ENCODE peak calls at places on chromosomes 3 and 15, in four cellular contexts. J is H1, K is GM12878, C is HCT116. O is an unnamed sample.

GRCh38 chr15:63292771-63293170 is 15.4 kb downstream of the APH1B start:
- DNase-seq in J (no peak), K (no peak), C (no peak), O (no peak)

GRCh38 chr3:170111147-170111771 is 70.3 kb downstream of the PHC3 start:
- DNase-seq in J (no peak), K (no peak), C (no peak), O (no peak)

GRCh38 chr3:101675709-101676218 is 1.2 kb downstream of the ZBTB11 start:
- DNase-seq in J (no peak), K (no peak), C (no peak), O (no peak)

GRCh38 chr15:76802411-76802810 is 102.7 kb downstream of the SCAPER start:
- DNase-seq in J (no peak), K (no peak), C (no peak), O (no peak)

GRCh38 chr3:184685055-184685454 is 26.8 kb downstream of the MAGEF1 start:
- DNase-seq in J (no peak), K (no peak), C (no peak), O (no peak)

GRCh38 chr15:90550919-90551318 is 21.2 kb downstream of the CRTC3 start:
- DNase-seq in J (no peak), K (no peak), C (no peak), O (no peak)

GRCh38 chr15:85412956-85413854 is 32.8 kb downstream of the AKAP13 start:
- DNase-seq in J (peak; percentile 29), K (peak; percentile 96), C (peak; percentile 88), O (peak; percentile 18)

GRCh38 chr15:60821462-60822061 is 342.6 kb upstream of the ICE2 start:
- DNase-seq in J (no peak), K (no peak), C (no peak), O (no peak)

GRCh38 chr15:80969316-80969715 is 20.3 kb downstream of the MESD start:
- DNase-seq in J (no peak), K (no peak), C (no peak), O (no peak)

GRCh38 chr3:53775834-53776251 is 70.4 kb downstream of the CHDH start:
- DNase-seq in J (no peak), K (no peak), C (no peak), O (no peak)

GRCh38 chr3:129686941-129687340 is 80.5 kb upstream of the PLXND1 start:
- DNase-seq in J (no peak), K (no peak), C (no peak), O (no peak)

GRCh38 chr3:129747982-129748381 is 141.5 kb upstream of the PLXND1 start:
- DNase-seq in J (no peak), K (no peak), C (no peak), O (no peak)

GRCh38 chr3:40845447-40845846 is 320.7 kb downstream of the ZNF621 start:
- DNase-seq in J (no peak), K (no peak), C (no peak), O (no peak)

GRCh38 chr15:69357773-69358765 is 56.1 kb upstream of the KIF23 start:
- DNase-seq in J (no peak), K (no peak), C (peak; percentile 24), O (no peak)

GRCh38 chr3:14602006-14602803 is 49.4 kb upstream of the CCDC174 start:
- DNase-seq in J (no peak), K (no peak), C (no peak), O (no peak)

GRCh38 chr15:65055201-65055870 is 10.1 kb downstream of the SLC51B start:
- DNase-seq in J (no peak), K (no peak), C (no peak), O (peak; percentile 53)

GRCh38 chr15:70259030-70259424 is 161.3 kb upstream of the TLE3 start:
- DNase-seq in J (no peak), K (no peak), C (no peak), O (peak; percentile 30)

GRCh38 chr3:52777959-52778805 is 783 bp downstream of the ITIH1 start:
- DNase-seq in J (no peak), K (no peak), C (no peak), O (no peak)

GRCh38 chr3:195662-196061 is 901 bp upstream of the CHL1 start:
- DNase-seq in J (no peak), K (no peak), C (no peak), O (no peak)

GRCh38 chr3:183181606-183182005 is 19.1 kb upstream of the LAMP3 start:
- DNase-seq in J (no peak), K (no peak), C (no peak), O (no peak)

GRCh38 chr3:62785384-62785783 is 89.8 kb downstream of the CADPS start:
- DNase-seq in J (no peak), K (no peak), C (no peak), O (no peak)

GRCh38 chr15:62742409-62743171 is 300.0 kb upstream of the TPM1 start:
- DNase-seq in J (no peak), K (no peak), C (peak; percentile 42), O (peak; percentile 71)

GRCh38 chr3:177596248-177596821 is 399.1 kb upstream of the TBL1XR1 start:
- DNase-seq in J (no peak), K (no peak), C (peak; percentile 21), O (no peak)

GRCh38 chr3:196569003-196569516 is 600 bp downstream of the FBXO45 start:
- DNase-seq in J (peak; percentile 13), K (no peak), C (no peak), O (peak; percentile 80)

GRCh38 chr3:152547153-152547552 is 278.4 kb downstream of the MBNL1 start:
- DNase-seq in J (no peak), K (no peak), C (no peak), O (no peak)

GRCh38 chr15:42084465-42085235 is 9.7 kb downstream of the PLA2G4D start:
- DNase-seq in J (peak; percentile 65), K (no peak), C (no peak), O (peak; percentile 75)

GRCh38 chr3:133986302-133986701 is 43.4 kb downstream of the SLCO2A1 start:
- DNase-seq in J (no peak), K (no peak), C (no peak), O (no peak)

GRCh38 chr3:41370307-41370706 is 171.0 kb downstream of the CTNNB1 start:
- DNase-seq in J (no peak), K (no peak), C (no peak), O (no peak)

GRCh38 chr3:182948305-182948704 is 32.0 kb downstream of the DCUN1D1 start:
- DNase-seq in J (no peak), K (no peak), C (no peak), O (no peak)

GRCh38 chr3:144109944-144110343 is 138.3 kb downstream of the DIPK2A start:
- DNase-seq in J (no peak), K (no peak), C (no peak), O (no peak)

GRCh38 chr3:40969341-40969740 is 230.0 kb upstream of the CTNNB1 start:
- DNase-seq in J (no peak), K (no peak), C (no peak), O (no peak)

GRCh38 chr3:57007513-57008415 is 52.7 kb upstream of the SPATA12 start:
- DNase-seq in J (no peak), K (no peak), C (peak; percentile 54), O (no peak)

GRCh38 chr3:133792171-133792763 is 13.3 kb upstream of the SRPRB start:
- DNase-seq in J (no peak), K (no peak), C (peak; percentile 39), O (peak; percentile 67)

GRCh38 chr3:106699093-106699492 is 678.1 kb upstream of the CCDC54 start:
- DNase-seq in J (no peak), K (no peak), C (no peak), O (peak; percentile 84)

GRCh38 chr3:129605593-129606521 is 619 bp downstream of the PLXND1 start:
- DNase-seq in J (no peak), K (no peak), C (no peak), O (peak; percentile 62)

GRCh38 chr3:38247366-38248035 is 18.1 kb upstream of the SLC22A13 start:
- DNase-seq in J (no peak), K (no peak), C (peak; percentile 13), O (peak; percentile 66)

DNA sequence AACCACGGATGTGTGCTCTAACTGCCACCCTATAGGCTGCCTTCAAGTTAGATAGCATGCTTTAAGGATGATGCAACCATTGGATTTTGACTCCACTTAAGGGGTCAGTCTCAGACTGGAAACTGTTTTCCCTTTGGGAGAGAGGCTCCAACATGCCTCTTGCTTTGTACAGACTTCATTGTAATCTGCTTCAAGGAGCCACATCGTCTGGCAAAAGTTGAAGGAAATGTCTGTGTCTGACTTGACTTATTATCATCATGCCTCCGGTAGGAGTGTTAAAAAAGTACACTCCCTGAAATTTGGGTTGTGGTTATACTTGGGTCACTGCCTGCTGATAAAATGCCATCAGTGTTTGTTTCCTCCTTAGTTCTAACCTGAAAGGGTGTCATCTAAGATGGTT is 245.4 kb upstream of the CDIN1 start:
- DNase-seq in J (no peak), K (no peak), C (no peak), O (no peak)
- TF ChIP-seq JUND in J (no peak), K (no peak), C (no peak), O (no peak)

GRCh38 chr3:117019082-117019713 is 309.6 kb downstream of the TUSC7 start:
- DNase-seq in J (peak; percentile 50), K (no peak), C (no peak), O (peak; percentile 33)
- TF ChIP-seq JUND in J (no peak), K (no peak), C (no peak), O (no peak)

DNA sequence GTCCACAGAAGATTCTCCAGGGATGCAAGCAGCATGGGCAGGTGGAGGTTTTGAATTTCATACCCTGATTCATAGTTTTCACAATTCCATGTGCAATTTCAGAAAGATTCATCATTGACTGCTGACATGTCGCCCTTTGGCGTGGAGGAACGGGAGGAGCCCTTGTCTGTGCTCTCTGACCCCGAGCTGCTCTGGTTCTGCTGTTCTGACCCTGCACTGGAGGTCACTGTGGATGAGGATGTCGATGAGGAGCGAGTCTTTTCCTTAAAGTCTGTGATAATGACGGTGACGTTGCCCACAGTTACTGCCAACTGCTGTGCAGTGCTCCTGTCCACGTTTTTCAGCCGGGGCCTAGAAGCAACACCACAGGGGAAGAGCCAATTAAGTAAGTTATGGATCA is 470.0 kb downstream of the SHQ1 start:
- DNase-seq in J (no peak), K (no peak), C (no peak), O (no peak)
- TF ChIP-seq JUND in J (no peak), K (no peak), C (no peak), O (no peak)

GRCh38 chr3:45979378-45979777 is 16.2 kb downstream of the FYCO1 start:
- DNase-seq in J (no peak), K (no peak), C (no peak), O (no peak)

GRCh38 chr3:45983865-45984264 is 11.8 kb downstream of the FYCO1 start:
- DNase-seq in J (no peak), K (no peak), C (no peak), O (no peak)

GRCh38 chr3:45980819-45981218 is 14.8 kb downstream of the FYCO1 start:
- DNase-seq in J (no peak), K (no peak), C (no peak), O (no peak)

GRCh38 chr3:45980229-45980813 is 15.3 kb downstream of the FYCO1 start:
- DNase-seq in J (no peak), K (no peak), C (no peak), O (no peak)

GRCh38 chr3:45981321-45982038 is 14.1 kb downstream of the FYCO1 start:
- DNase-seq in J (no peak), K (no peak), C (no peak), O (no peak)
- TF ChIP-seq JUND in J (no peak), K (no peak), C (no peak), O (no peak)

DNA sequence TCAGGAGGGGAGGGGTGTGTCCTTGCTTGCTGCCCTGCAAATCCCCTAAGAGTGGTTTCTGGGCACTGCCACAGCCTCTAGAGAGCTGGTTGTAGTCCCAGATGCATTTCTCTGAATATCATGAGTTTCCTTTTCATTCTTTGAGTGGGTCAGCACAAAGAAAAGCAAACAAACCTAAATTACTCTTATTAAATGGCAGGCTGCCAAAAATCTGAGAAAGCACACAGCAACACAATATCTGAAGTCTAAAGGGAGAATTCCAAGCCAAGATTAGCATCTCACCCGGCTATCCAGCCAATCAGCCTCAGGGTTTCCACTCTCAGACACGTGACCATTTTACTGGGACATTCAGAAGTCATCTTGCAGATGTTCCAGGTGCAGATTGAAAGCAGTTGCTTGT is 919.3 kb downstream of the TUSC7 start:
- DNase-seq in J (no peak), K (no peak), C (no peak), O (no peak)
- TF ChIP-seq JUND in J (no peak), K (no peak), C (no peak), O (no peak)